ENCODE peak calls at places on chromosomes 4 and X, in six cellular contexts. One of them, this sample, is unnamed.

GRCh38 chrX:108396188-108396885 is 41.9 kb downstream of the COL4A6 start:
- DNase-seq in thoracic aorta: no peak
- DNase-seq in sigmoid colon: no peak
- DNase-seq in Panc1: no peak
- DNase-seq in fibroblast of lung: peak; percentile 43
- DNase-seq in CD4-positive, alpha-beta T cell: no peak
- DNase-seq in this sample: peak; percentile 38

GRCh38 chrX:139120760-139121159 is 409.2 kb upstream of the FGF13 start:
- DNase-seq in thoracic aorta: no peak
- DNase-seq in sigmoid colon: no peak
- DNase-seq in Panc1: peak; percentile 10
- DNase-seq in fibroblast of lung: peak; percentile 88
- DNase-seq in CD4-positive, alpha-beta T cell: no peak
- DNase-seq in this sample: peak; percentile 8

GRCh38 chrX:36414056-36414455 is 494.5 kb downstream of the CFAP47 start:
- DNase-seq in thoracic aorta: no peak
- DNase-seq in sigmoid colon: no peak
- DNase-seq in Panc1: no peak
- DNase-seq in fibroblast of lung: no peak
- DNase-seq in CD4-positive, alpha-beta T cell: no peak
- DNase-seq in this sample: no peak

GRCh38 chr4:141065872-141066271 is 67.4 kb downstream of the RNF150 start:
- DNase-seq in thoracic aorta: no peak
- DNase-seq in sigmoid colon: no peak
- DNase-seq in Panc1: no peak
- DNase-seq in fibroblast of lung: peak; percentile 42
- DNase-seq in CD4-positive, alpha-beta T cell: no peak
- DNase-seq in this sample: no peak

GRCh38 chrX:107629533-107629909 is 1.2 kb downstream of the PRPS1 start:
- DNase-seq in thoracic aorta: no peak
- DNase-seq in sigmoid colon: no peak
- DNase-seq in Panc1: peak; percentile 13
- DNase-seq in fibroblast of lung: peak; percentile 39
- DNase-seq in CD4-positive, alpha-beta T cell: no peak
- DNase-seq in this sample: peak; percentile 3

GRCh38 chr4:84683065-84683464 is 100.1 kb downstream of the CDS1 start:
- DNase-seq in thoracic aorta: no peak
- DNase-seq in sigmoid colon: no peak
- DNase-seq in Panc1: no peak
- DNase-seq in fibroblast of lung: no peak
- DNase-seq in CD4-positive, alpha-beta T cell: no peak
- DNase-seq in this sample: no peak

GRCh38 chrX:103913356-103914020 is 48.9 kb upstream of the TMSB15B start:
- DNase-seq in thoracic aorta: no peak
- DNase-seq in sigmoid colon: no peak
- DNase-seq in Panc1: no peak
- DNase-seq in fibroblast of lung: peak; percentile 48
- DNase-seq in CD4-positive, alpha-beta T cell: no peak
- DNase-seq in this sample: no peak

GRCh38 chr4:80492761-80493160 is 157.2 kb downstream of the CFAP299 start:
- DNase-seq in thoracic aorta: no peak
- DNase-seq in sigmoid colon: no peak
- DNase-seq in Panc1: no peak
- DNase-seq in fibroblast of lung: no peak
- DNase-seq in CD4-positive, alpha-beta T cell: peak; percentile 39
- DNase-seq in this sample: no peak

GRCh38 chrX:43741843-43742573 is 85.9 kb downstream of the MAOA start:
- DNase-seq in thoracic aorta: no peak
- DNase-seq in sigmoid colon: no peak
- DNase-seq in Panc1: no peak
- DNase-seq in fibroblast of lung: peak; percentile 35
- DNase-seq in CD4-positive, alpha-beta T cell: no peak
- DNase-seq in this sample: peak; percentile 10

GRCh38 chr4:166886708-166887107 is 347.6 kb downstream of the SPOCK3 start:
- DNase-seq in thoracic aorta: no peak
- DNase-seq in sigmoid colon: no peak
- DNase-seq in Panc1: no peak
- DNase-seq in fibroblast of lung: no peak
- DNase-seq in CD4-positive, alpha-beta T cell: no peak
- DNase-seq in this sample: no peak

GRCh38 chrX:65831268-65831667 is 163.8 kb downstream of the MSN start:
- DNase-seq in thoracic aorta: no peak
- DNase-seq in sigmoid colon: no peak
- DNase-seq in Panc1: no peak
- DNase-seq in fibroblast of lung: no peak
- DNase-seq in CD4-positive, alpha-beta T cell: no peak
- DNase-seq in this sample: no peak

GRCh38 chrX:54891573-54891972 is 29.1 kb upstream of the TRO start:
- DNase-seq in thoracic aorta: no peak
- DNase-seq in sigmoid colon: no peak
- DNase-seq in Panc1: no peak
- DNase-seq in fibroblast of lung: peak; percentile 28
- DNase-seq in CD4-positive, alpha-beta T cell: peak; percentile 14
- DNase-seq in this sample: peak; percentile 0

GRCh38 chr4:100842856-100843255 is 325.0 kb upstream of the EMCN start:
- DNase-seq in thoracic aorta: no peak
- DNase-seq in sigmoid colon: no peak
- DNase-seq in Panc1: no peak
- DNase-seq in fibroblast of lung: peak; percentile 26
- DNase-seq in CD4-positive, alpha-beta T cell: no peak
- DNase-seq in this sample: no peak

GRCh38 chr4:147901388-147901787 is 169.5 kb downstream of the ARHGAP10 start:
- DNase-seq in thoracic aorta: no peak
- DNase-seq in sigmoid colon: no peak
- DNase-seq in Panc1: no peak
- DNase-seq in fibroblast of lung: peak; percentile 11
- DNase-seq in CD4-positive, alpha-beta T cell: no peak
- DNase-seq in this sample: no peak

GRCh38 chr4:145583656-145584055 is 35.5 kb upstream of the MMAA start:
- DNase-seq in thoracic aorta: no peak
- DNase-seq in sigmoid colon: no peak
- DNase-seq in Panc1: no peak
- DNase-seq in fibroblast of lung: no peak
- DNase-seq in CD4-positive, alpha-beta T cell: no peak
- DNase-seq in this sample: no peak

GRCh38 chr4:154998284-154998683 is 210.2 kb upstream of the NPY2R start:
- DNase-seq in thoracic aorta: no peak
- DNase-seq in sigmoid colon: no peak
- DNase-seq in Panc1: no peak
- DNase-seq in fibroblast of lung: peak; percentile 25
- DNase-seq in CD4-positive, alpha-beta T cell: no peak
- DNase-seq in this sample: no peak

GRCh38 chr4:166839615-166840251 is 394.6 kb downstream of the SPOCK3 start:
- DNase-seq in thoracic aorta: no peak
- DNase-seq in sigmoid colon: no peak
- DNase-seq in Panc1: no peak
- DNase-seq in fibroblast of lung: no peak
- DNase-seq in CD4-positive, alpha-beta T cell: no peak
- DNase-seq in this sample: no peak

GRCh38 chrX:7019555-7019954 is 128.0 kb upstream of the STS start:
- DNase-seq in thoracic aorta: no peak
- DNase-seq in sigmoid colon: no peak
- DNase-seq in Panc1: no peak
- DNase-seq in fibroblast of lung: no peak
- DNase-seq in CD4-positive, alpha-beta T cell: no peak
- DNase-seq in this sample: no peak

GRCh38 chr4:174681723-174682300 is 147.2 kb downstream of the GLRA3 start:
- DNase-seq in thoracic aorta: no peak
- DNase-seq in sigmoid colon: no peak
- DNase-seq in Panc1: no peak
- DNase-seq in fibroblast of lung: peak; percentile 75
- DNase-seq in CD4-positive, alpha-beta T cell: no peak
- DNase-seq in this sample: peak; percentile 15

GRCh38 chrX:18899796-18900380 is 84.0 kb downstream of the PHKA2 start:
- DNase-seq in thoracic aorta: no peak
- DNase-seq in sigmoid colon: no peak
- DNase-seq in Panc1: no peak
- DNase-seq in fibroblast of lung: peak; percentile 3
- DNase-seq in CD4-positive, alpha-beta T cell: no peak
- DNase-seq in this sample: no peak

GRCh38 chrX:15146515-15146914 is 123.4 kb downstream of the ASB9 start:
- DNase-seq in thoracic aorta: no peak
- DNase-seq in sigmoid colon: no peak
- DNase-seq in Panc1: no peak
- DNase-seq in fibroblast of lung: no peak
- DNase-seq in CD4-positive, alpha-beta T cell: no peak
- DNase-seq in this sample: no peak

GRCh38 chrX:134654398-134655012 is 3.8 kb downstream of the PLAC1 start:
- DNase-seq in thoracic aorta: no peak
- DNase-seq in sigmoid colon: no peak
- DNase-seq in Panc1: no peak
- DNase-seq in fibroblast of lung: no peak
- DNase-seq in CD4-positive, alpha-beta T cell: no peak
- DNase-seq in this sample: no peak

GRCh38 chr4:140116442-140117104 is 37.4 kb downstream of the MAML3 start:
- DNase-seq in thoracic aorta: no peak
- DNase-seq in sigmoid colon: no peak
- DNase-seq in Panc1: no peak
- DNase-seq in fibroblast of lung: peak; percentile 57
- DNase-seq in CD4-positive, alpha-beta T cell: no peak
- DNase-seq in this sample: no peak

GRCh38 chr4:7295201-7295916 is 103.0 kb downstream of the SORCS2 start:
- DNase-seq in thoracic aorta: no peak
- DNase-seq in sigmoid colon: peak; percentile 92
- DNase-seq in Panc1: no peak
- DNase-seq in fibroblast of lung: peak; percentile 69
- DNase-seq in CD4-positive, alpha-beta T cell: no peak
- DNase-seq in this sample: no peak

GRCh38 chr4:87030606-87031441 is 96.0 kb downstream of the AFF1 start:
- DNase-seq in thoracic aorta: no peak
- DNase-seq in sigmoid colon: no peak
- DNase-seq in Panc1: no peak
- DNase-seq in fibroblast of lung: no peak
- DNase-seq in CD4-positive, alpha-beta T cell: no peak
- DNase-seq in this sample: no peak

GRCh38 chr4:68283095-68283494 is 37.6 kb upstream of the TMPRSS11B start:
- DNase-seq in thoracic aorta: no peak
- DNase-seq in sigmoid colon: no peak
- DNase-seq in Panc1: no peak
- DNase-seq in fibroblast of lung: no peak
- DNase-seq in CD4-positive, alpha-beta T cell: no peak
- DNase-seq in this sample: no peak

GRCh38 chr4:150746156-150746555 is 164.2 kb downstream of the MAB21L2 start:
- DNase-seq in thoracic aorta: no peak
- DNase-seq in sigmoid colon: no peak
- DNase-seq in Panc1: no peak
- DNase-seq in fibroblast of lung: peak; percentile 80
- DNase-seq in CD4-positive, alpha-beta T cell: no peak
- DNase-seq in this sample: peak; percentile 8

GRCh38 chrX:131821945-131822622 is 201.0 kb upstream of the STK26 start:
- DNase-seq in thoracic aorta: no peak
- DNase-seq in sigmoid colon: peak; percentile 90
- DNase-seq in Panc1: no peak
- DNase-seq in fibroblast of lung: peak; percentile 66
- DNase-seq in CD4-positive, alpha-beta T cell: peak; percentile 64
- DNase-seq in this sample: no peak

GRCh38 chr4:55635760-55636621 is at the start of gene NMU:
- DNase-seq in thoracic aorta: no peak
- DNase-seq in sigmoid colon: no peak
- DNase-seq in Panc1: no peak
- DNase-seq in fibroblast of lung: peak; percentile 29
- DNase-seq in CD4-positive, alpha-beta T cell: peak; percentile 5
- DNase-seq in this sample: peak; percentile 56

GRCh38 chrX:73944582-73944947 is 359.4 kb upstream of the ZCCHC13 start:
- DNase-seq in thoracic aorta: no peak
- DNase-seq in sigmoid colon: no peak
- DNase-seq in Panc1: no peak
- DNase-seq in fibroblast of lung: peak; percentile 16
- DNase-seq in CD4-positive, alpha-beta T cell: no peak
- DNase-seq in this sample: no peak

GRCh38 chr4:22442956-22443355 is 72.9 kb downstream of the ADGRA3 start:
- DNase-seq in thoracic aorta: no peak
- DNase-seq in sigmoid colon: no peak
- DNase-seq in Panc1: no peak
- DNase-seq in fibroblast of lung: no peak
- DNase-seq in CD4-positive, alpha-beta T cell: no peak
- DNase-seq in this sample: no peak
- TF ChIP-seq CTCF in thoracic aorta: no peak
- TF ChIP-seq CTCF in sigmoid colon: no peak
- TF ChIP-seq CTCF in Panc1: no peak
- TF ChIP-seq CTCF in fibroblast of lung: no peak
- TF ChIP-seq CTCF in CD4-positive, alpha-beta T cell: no peak
- TF ChIP-seq CTCF in this sample: no peak

GRCh38 chrX:10041383-10041782 is 74.2 kb downstream of the CLDN34 start:
- DNase-seq in thoracic aorta: no peak
- DNase-seq in sigmoid colon: no peak
- DNase-seq in Panc1: no peak
- DNase-seq in fibroblast of lung: peak; percentile 79
- DNase-seq in CD4-positive, alpha-beta T cell: no peak
- DNase-seq in this sample: no peak
- H3K27ac ChIP-seq in thoracic aorta: no peak overlapping the region
- H3K27ac ChIP-seq in sigmoid colon: no peak overlapping the region
- H3K27ac ChIP-seq in Panc1: no peak overlapping the region
- H3K27ac ChIP-seq in fibroblast of lung: no peak overlapping the region
- H3K27ac ChIP-seq in CD4-positive, alpha-beta T cell: no peak overlapping the region
- H3K27ac ChIP-seq in this sample: no peak overlapping the region

GRCh38 chrX:46461653-46462191 is 83.5 kb downstream of the ZNF674 start:
- DNase-seq in thoracic aorta: no peak
- DNase-seq in sigmoid colon: no peak
- DNase-seq in Panc1: no peak
- DNase-seq in fibroblast of lung: no peak
- DNase-seq in CD4-positive, alpha-beta T cell: no peak
- DNase-seq in this sample: no peak

GRCh38 chrX:46463682-46464081 is 81.5 kb downstream of the ZNF674 start:
- DNase-seq in thoracic aorta: no peak
- DNase-seq in sigmoid colon: no peak
- DNase-seq in Panc1: no peak
- DNase-seq in fibroblast of lung: no peak
- DNase-seq in CD4-positive, alpha-beta T cell: no peak
- DNase-seq in this sample: no peak

GRCh38 chrX:46459603-46460002 is 85.6 kb downstream of the ZNF674 start:
- DNase-seq in thoracic aorta: no peak
- DNase-seq in sigmoid colon: no peak
- DNase-seq in Panc1: no peak
- DNase-seq in fibroblast of lung: no peak
- DNase-seq in CD4-positive, alpha-beta T cell: no peak
- DNase-seq in this sample: no peak

GRCh38 chrX:46465203-46465602 is 80.0 kb downstream of the ZNF674 start:
- DNase-seq in thoracic aorta: no peak
- DNase-seq in sigmoid colon: no peak
- DNase-seq in Panc1: no peak
- DNase-seq in fibroblast of lung: no peak
- DNase-seq in CD4-positive, alpha-beta T cell: no peak
- DNase-seq in this sample: no peak
- TF ChIP-seq CTCF in thoracic aorta: no peak
- TF ChIP-seq CTCF in sigmoid colon: no peak
- TF ChIP-seq CTCF in Panc1: no peak
- TF ChIP-seq CTCF in fibroblast of lung: no peak
- TF ChIP-seq CTCF in CD4-positive, alpha-beta T cell: no peak
- TF ChIP-seq CTCF in this sample: no peak

DNA sequence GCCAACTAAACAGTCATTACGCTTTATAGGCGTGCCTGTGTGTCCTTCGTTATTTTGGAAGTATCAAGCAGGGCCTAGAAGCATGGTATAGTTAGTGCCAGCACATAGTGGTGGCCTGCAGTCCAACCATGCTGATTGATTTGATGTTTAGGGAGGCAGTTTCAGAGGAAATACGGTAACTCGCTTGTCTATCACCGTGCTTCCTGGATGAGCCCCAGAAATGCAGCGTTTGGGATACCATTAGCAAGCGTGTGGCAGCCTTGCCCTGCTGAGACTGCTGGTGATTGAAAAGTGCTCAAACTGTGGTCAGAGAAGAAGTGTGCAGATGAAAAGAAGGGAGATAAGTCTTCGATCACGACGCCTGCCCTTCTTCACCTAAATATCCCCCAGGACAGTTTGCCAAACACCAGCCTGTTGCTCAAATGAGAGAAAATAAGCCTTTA is 158.4 kb downstream of the CHIC2 start:
- DNase-seq in thoracic aorta: no peak
- DNase-seq in sigmoid colon: no peak
- DNase-seq in Panc1: no peak
- DNase-seq in fibroblast of lung: peak; percentile 76
- DNase-seq in CD4-positive, alpha-beta T cell: no peak
- DNase-seq in this sample: no peak
- H3K27ac ChIP-seq in thoracic aorta: peak overlapping the region; percentile 43
- H3K27ac ChIP-seq in sigmoid colon: no peak overlapping the region
- H3K27ac ChIP-seq in Panc1: no peak overlapping the region
- H3K27ac ChIP-seq in fibroblast of lung: peak overlapping the region; percentile 38
- H3K27ac ChIP-seq in CD4-positive, alpha-beta T cell: no peak overlapping the region
- H3K27ac ChIP-seq in this sample: no peak overlapping the region

This sample was measured in RWPE1.